ENCODE peak calls at places on chromosome 21, in ten cellular contexts. J, N, D, O, A, Q, K, R, F and U are unnamed samples. For H3K36me3, the result is how much of the 10 kb centered on the place peaks cover.

GRCh38 chr21:31326478-31327247 is 17.4 kb downstream of the TIAM1 start:
- DNase-seq in R (no peak), N (no peak), D (no peak), O (no peak), J (peak), Q (no peak), F (no peak), A (peak), K (no peak), U (no peak)

GRCh38 chr21:36039861-36040260 is 20.5 kb downstream of the SETD4 start:
- DNase-seq in A (no peak), O (no peak), R (no peak), Q (no peak), N (no peak), K (no peak), J (no peak), D (no peak), F (no peak), U (no peak)

GRCh38 chr21:18499761-18500376 is 96.3 kb upstream of the TMPRSS15 start:
- DNase-seq in O (peak), R (no peak), K (peak), F (no peak), A (peak), Q (peak), N (no peak), J (peak), D (peak), U (no peak)

GRCh38 chr21:20662523-20662922 is 335.7 kb upstream of the NCAM2 start:
- DNase-seq in N (no peak), J (no peak), Q (no peak), O (no peak), K (no peak), A (no peak), F (no peak), R (no peak), D (no peak), U (no peak)

GRCh38 chr21:35237287-35237686 is 188.2 kb upstream of the RUNX1 start:
- DNase-seq in A (no peak), O (no peak), R (no peak), N (no peak), J (no peak), D (no peak), Q (no peak), K (no peak), F (no peak), U (no peak)

GRCh38 chr21:31185663-31186062 is 147.4 kb upstream of the KRTAP19-8 start:
- DNase-seq in J (no peak), Q (no peak), O (no peak), F (no peak), D (no peak), K (no peak), N (no peak), A (no peak), R (no peak), U (no peak)

GRCh38 chr21:43274022-43274945 is 105.5 kb downstream of the CRYAA start:
- DNase-seq in A (no peak), O (no peak), N (peak), D (no peak), Q (no peak), R (peak), J (no peak), F (peak), K (no peak), U (no peak)

GRCh38 chr21:36207577-36208320 is 51.1 kb downstream of the DOP1B start:
- DNase-seq in R (no peak), D (peak), Q (no peak), O (no peak), F (no peak), K (no peak), A (no peak), J (no peak), N (no peak), U (no peak)

GRCh38 chr21:32916522-32917099 is 109.1 kb upstream of the OLIG2 start:
- DNase-seq in R (no peak), D (peak), A (no peak), O (no peak), N (no peak), F (no peak), J (peak), Q (no peak), K (no peak), U (no peak)

GRCh38 chr21:15061284-15061683 is 3.5 kb downstream of the NRIP1 start:
- DNase-seq in K (no peak), Q (no peak), R (no peak), D (no peak), O (no peak), A (no peak), F (no peak), N (no peak), J (no peak), U (no peak)
- H3K4me3 ChIP-seq in K (no peak), Q (no peak), R (no peak), D (peak), O (no peak), A (no peak), F (peak), N (no peak), J (no peak), U (peak)

DNA sequence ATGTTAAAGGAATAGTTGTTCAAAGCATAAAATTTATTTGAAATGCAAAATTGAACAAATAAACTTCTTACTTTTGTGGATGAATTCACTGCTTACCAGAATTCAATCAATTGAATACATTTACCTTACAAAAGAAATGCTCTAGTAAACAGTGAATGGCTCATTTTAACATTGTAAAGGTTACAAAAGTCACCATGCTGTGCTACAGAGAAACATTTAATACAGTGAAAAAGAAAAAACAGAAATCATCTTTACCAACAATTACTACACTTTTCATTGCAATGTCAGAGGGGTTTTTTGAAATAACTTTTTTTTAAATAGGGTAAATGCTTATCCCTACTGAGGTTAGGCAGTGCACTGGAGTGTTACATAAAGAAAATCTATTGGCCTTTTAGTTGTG is 853.0 kb downstream of the NCAM2 start:
- DNase-seq in F (no peak), N (no peak), J (no peak), A (no peak), Q (no peak), O (no peak), K (no peak), R (no peak), D (no peak), U (no peak)
- TF ChIP-seq CTCF in F (no peak), N (no peak), J (no peak), A (no peak), Q (no peak), O (no peak), K (no peak), R (no peak), D (no peak), U (no peak)

DNA sequence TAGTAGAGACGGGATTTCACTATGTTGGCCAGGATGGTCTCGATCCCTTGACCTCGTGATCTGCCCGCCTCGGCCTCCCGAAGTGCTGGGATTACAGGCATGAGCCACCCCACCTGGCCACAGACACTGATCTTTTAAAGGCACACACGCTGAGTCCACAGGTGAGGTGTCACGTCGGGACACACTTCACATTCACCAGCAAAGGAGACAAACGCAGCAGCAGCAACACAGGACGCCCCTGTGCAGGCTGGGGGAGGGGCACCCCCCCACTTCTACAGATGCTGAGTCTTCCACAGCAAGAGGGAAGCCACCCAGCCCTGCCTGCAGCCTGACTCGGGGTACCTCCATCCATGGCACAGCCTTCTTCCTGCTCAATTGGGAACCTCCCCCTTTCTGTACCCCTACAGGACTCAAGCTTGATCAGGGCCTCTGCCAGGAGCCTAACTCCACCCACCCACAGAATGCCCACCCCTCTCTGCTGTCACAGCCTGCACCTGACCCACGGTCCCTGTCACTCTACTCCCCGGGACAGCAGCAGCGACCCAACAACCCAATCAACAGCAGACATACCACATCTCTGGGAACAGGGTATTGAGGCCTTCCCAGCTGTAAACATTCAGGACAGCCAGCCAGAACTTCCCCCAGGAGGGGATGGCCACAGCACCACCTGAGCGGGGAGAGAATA is 9.5 kb downstream of the LSS start:
- DNase-seq in A (no peak), J (no peak), Q (no peak), D (no peak), O (peak), F (peak), K (no peak), N (no peak), R (no peak), U (no peak)
- H3K36me3 ChIP-seq in A (under half), J (under half), Q (half or more), D (under half), O (under half), F (under half), K (under half), N (half or more), R (under half), U (under half)

DNA sequence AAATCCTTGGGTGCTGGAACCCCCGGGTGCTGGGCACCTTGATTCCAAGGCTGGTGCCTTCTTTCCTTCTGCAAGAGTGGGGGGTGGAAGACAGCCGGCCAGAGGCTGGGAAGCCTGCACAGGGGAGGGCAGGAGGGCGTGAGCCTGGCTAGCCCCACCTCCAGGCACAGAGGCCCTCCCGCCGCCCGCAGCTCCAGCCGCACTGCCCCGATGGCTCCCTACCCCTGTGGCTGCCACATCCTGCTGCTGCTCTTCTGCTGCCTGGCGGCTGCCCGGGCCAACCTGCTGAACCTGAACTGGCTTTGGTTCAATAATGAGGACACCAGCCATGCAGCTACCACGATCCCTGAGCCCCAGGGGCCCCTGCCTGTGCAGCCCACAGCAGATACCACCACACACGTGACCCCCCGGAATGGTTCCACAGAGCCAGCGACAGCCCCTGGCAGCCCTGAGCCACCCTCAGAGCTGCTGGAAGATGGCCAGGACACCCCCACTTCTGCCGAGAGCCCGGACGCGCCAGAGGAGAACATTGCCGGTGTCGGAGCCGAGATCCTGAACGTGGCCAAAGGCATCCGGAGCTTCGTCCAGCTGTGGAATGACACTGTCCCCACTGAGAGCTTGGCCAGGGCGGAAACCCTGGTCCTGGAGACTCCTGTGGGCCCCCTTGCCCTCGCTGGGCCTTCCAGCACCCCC is 50.5 kb downstream of the COL18A1 start:
- DNase-seq in A (peak), F (peak), O (no peak), Q (no peak), R (peak), D (peak), K (peak), N (no peak), J (no peak), U (no peak)
- H3K4me3 ChIP-seq in A (no peak), F (peak), O (no peak), Q (peak), R (peak), D (peak), K (no peak), N (peak), J (no peak), U (no peak)

GRCh38 chr21:7957713-7958064 is 2563.7 kb upstream of the TPTE start:
- DNase-seq in A (no peak), J (no peak), N (no peak), O (no peak), D (no peak), K (no peak), F (no peak), R (no peak), Q (no peak), U (no peak)
- TF ChIP-seq CTCF in A (no peak), J (no peak), N (no peak), O (no peak), D (no peak), K (no peak), F (no peak), R (no peak), Q (no peak), U (no peak)

DNA sequence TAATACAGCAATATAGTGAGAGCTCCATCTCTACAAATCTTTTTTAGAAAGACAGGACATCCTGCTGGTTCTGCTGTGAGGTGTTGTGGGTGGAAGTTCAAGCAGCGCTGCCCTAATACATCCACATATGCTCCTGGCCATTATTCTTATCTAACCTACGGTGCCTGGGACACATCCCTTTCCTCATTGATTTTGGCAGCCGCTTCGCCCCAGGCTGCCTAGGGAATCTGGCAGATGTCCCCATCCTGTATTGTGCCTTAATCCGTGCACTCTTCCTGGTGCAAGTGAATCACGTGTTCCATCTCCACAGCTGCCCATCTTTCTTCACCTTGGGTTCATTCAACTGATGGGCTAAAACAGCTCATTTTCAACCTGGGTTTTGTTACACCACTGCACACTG is 3.1 kb upstream of the UBE2G2 start:
- DNase-seq in D (no peak), F (no peak), Q (no peak), N (no peak), J (no peak), O (no peak), A (no peak), R (no peak), K (no peak), U (no peak)
- H3K36me3 ChIP-seq in D (half or more), F (under half), Q (half or more), N (half or more), J (under half), O (under half), A (under half), R (under half), K (under half), U (under half)

DNA sequence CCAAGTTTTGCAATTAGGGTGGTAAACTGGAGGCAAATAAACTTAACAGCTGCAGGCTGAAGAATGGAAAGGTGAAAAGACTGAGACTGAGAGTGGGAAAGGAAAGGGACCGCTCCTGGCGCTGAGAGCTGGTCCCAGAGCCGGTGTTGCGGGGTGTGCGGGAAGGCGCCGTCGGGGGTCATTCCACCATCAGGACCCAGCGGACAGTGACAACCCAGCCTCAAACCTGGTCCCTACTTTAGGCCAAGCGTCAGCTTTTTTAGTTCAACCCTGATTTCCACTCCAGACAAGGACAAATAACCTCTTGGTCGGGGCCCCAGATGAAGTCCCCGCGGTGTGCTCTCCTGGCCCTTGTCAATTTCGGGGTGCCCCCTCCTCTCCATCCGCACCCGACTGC is 145.8 kb upstream of the ETS2 start:
- DNase-seq in D (no peak), O (no peak), R (no peak), A (no peak), F (no peak), J (no peak), Q (no peak), N (no peak), K (no peak), U (no peak)
- H3K4me3 ChIP-seq in D (no peak), O (peak), R (peak), A (no peak), F (peak), J (no peak), Q (peak), N (peak), K (no peak), U (no peak)

DNA sequence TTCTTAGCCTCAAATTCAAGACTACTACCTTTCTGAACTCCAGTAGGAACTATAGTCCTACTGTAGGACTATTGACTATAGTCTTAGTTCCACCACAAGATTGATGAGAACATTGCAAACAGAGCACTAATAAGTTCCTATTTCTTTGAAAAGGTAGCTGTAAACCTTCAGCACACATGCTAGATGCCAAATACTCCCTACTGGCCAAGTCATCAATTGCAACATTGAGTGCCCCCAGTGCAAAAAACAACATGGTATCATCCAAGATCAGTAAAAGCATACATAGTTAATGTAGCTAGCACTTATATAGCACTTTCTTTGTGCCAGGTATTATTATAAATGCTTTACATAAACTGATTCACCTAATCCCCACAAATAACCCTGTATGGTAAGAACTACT is 99.8 kb downstream of the MRPL39 start:
- DNase-seq in K (no peak), R (no peak), O (no peak), D (peak), N (no peak), A (no peak), J (no peak), F (no peak), Q (no peak), U (no peak)
- TF ChIP-seq CTCF in K (no peak), R (no peak), O (no peak), D (peak), N (no peak), A (no peak), J (no peak), F (no peak), Q (no peak), U (no peak)

GRCh38 chr21:34094949-34095348 is 21.6 kb downstream of the MRPS6 start:
- DNase-seq in F (no peak), N (no peak), D (no peak), R (no peak), J (no peak), O (no peak), A (no peak), K (no peak), Q (no peak), U (no peak)
- H3K36me3 ChIP-seq in F (under half), N (under half), D (half or more), R (under half), J (under half), O (under half), A (under half), K (under half), Q (under half), U (under half)

GRCh38 chr21:16422702-16423101 is 692.9 kb downstream of the USP25 start:
- DNase-seq in F (no peak), R (no peak), J (no peak), Q (no peak), K (no peak), O (peak), D (no peak), N (no peak), A (peak), U (no peak)

GRCh38 chr21:16419188-16419874 is 689.5 kb downstream of the USP25 start:
- DNase-seq in N (peak), R (peak), Q (peak), K (peak), D (no peak), J (no peak), A (peak), O (peak), F (no peak), U (no peak)

GRCh38 chr21:16420086-16420724 is 690.4 kb downstream of the USP25 start:
- DNase-seq in K (peak), Q (peak), N (no peak), A (peak), F (no peak), O (peak), R (no peak), J (no peak), D (no peak), U (peak)

GRCh38 chr21:16418211-16418610 is 688.4 kb downstream of the USP25 start:
- DNase-seq in A (peak), J (no peak), O (no peak), D (no peak), F (no peak), K (no peak), N (no peak), Q (no peak), R (no peak), U (no peak)

DNA sequence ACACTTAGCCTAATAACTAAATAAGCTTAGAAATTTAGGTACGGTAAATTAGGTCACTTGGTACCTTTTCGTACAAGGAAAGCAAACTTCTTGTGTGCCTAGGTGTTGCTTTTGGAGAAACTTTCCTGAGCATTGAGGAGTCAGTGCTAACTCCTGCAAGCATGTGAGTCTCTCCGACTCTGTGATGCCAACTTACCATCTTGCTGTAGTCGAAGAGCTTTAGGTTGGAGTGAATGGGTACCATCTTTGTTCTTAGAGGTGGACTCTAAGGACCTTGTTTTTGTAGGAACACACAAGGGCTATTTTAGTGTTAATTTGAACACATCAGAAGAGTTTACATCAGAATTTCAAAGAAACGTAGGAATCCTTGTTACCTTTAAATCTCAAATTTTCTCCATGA is 688.9 kb downstream of the USP25 start:
- DNase-seq in O (no peak), R (no peak), F (no peak), A (no peak), J (no peak), D (no peak), Q (no peak), K (no peak), N (no peak), U (no peak)
- H3K4me3 ChIP-seq in O (no peak), R (peak), F (no peak), A (no peak), J (no peak), D (no peak), Q (peak), K (no peak), N (peak), U (no peak)